ENCODE peak calls at places on chromosomes 7 and 10, in eight cellular contexts. S is naive B cell; E is upper lobe of left lung; Q is IMR-90; G is sciatic nerve; V is left cardiac atrium; A is activated T-cell treated with anti-CD3 and anti-CD28 coated beads, Interleukin-2, amount 50 U/mL, for 72 hours; N is naive thymus-derived CD8-positive, alpha-beta T cell. O is an unnamed sample.

GRCh38 chr10:72353963-72354355 is 760 bp downstream of the DNAJB12 start:
- ATAC-seq in S (no peak), E (peak; percentile 36), Q (peak; percentile 43), G (peak; percentile 38), V (peak; percentile 16), A (no peak), N (no peak), O (peak; percentile 8)

GRCh38 chr7:32318300-32319018 is 171.7 kb downstream of the LSM5 start:
- ATAC-seq in S (no peak), E (no peak), Q (no peak), G (peak; percentile 79), V (peak; percentile 47), A (no peak), N (no peak), O (no peak)

GRCh38 chr10:44287408-44287807 is 97.5 kb downstream of the CXCL12 start:
- ATAC-seq in S (no peak), E (no peak), Q (no peak), G (peak; percentile 32), V (no peak), A (no peak), N (no peak), O (no peak)

GRCh38 chr7:135758531-135758932 is 9.9 kb upstream of the FAM180A start:
- ATAC-seq in S (no peak), E (no peak), Q (peak; percentile 59), G (peak; percentile 85), V (peak; percentile 28), A (no peak), N (no peak), O (peak; percentile 70)

GRCh38 chr10:61389887-61390286 is 63.3 kb downstream of the TMEM26 start:
- ATAC-seq in S (no peak), E (no peak), Q (no peak), G (peak; percentile 26), V (no peak), A (no peak), N (no peak), O (no peak)

GRCh38 chr7:107758667-107759066 is 14.7 kb downstream of the CBLL1 start:
- ATAC-seq in S (no peak), E (no peak), Q (no peak), G (no peak), V (no peak), A (no peak), N (no peak), O (no peak)

GRCh38 chr10:77264527-77264926 is 373.1 kb downstream of the KCNMA1 start:
- ATAC-seq in S (no peak), E (no peak), Q (no peak), G (no peak), V (no peak), A (peak; percentile 34), N (no peak), O (no peak)

GRCh38 chr7:117827861-117828260 is 45.4 kb downstream of the CTTNBP2 start:
- ATAC-seq in S (no peak), E (no peak), Q (peak; percentile 78), G (peak; percentile 38), V (no peak), A (no peak), N (no peak), O (no peak)

GRCh38 chr10:116913681-116914080 is 64.4 kb downstream of the ENO4 start:
- ATAC-seq in S (no peak), E (no peak), Q (no peak), G (no peak), V (peak; percentile 85), A (no peak), N (no peak), O (no peak)

GRCh38 chr7:140059288-140060242 is 3.2 kb downstream of the PARP12 start:
- ATAC-seq in S (no peak), E (no peak), Q (peak; percentile 51), G (no peak), V (no peak), A (peak; percentile 28), N (no peak), O (peak; percentile 27)